ENCODE peak calls at places on chromosomes 1 and 21, in four cellular contexts. C is psoas muscle, F is coronary artery, U is Peyer's patch. X is an unnamed sample.
A peak's percentile ranks its signal among the peaks of the same experiment; 100 is the strongest.

GRCh38 chr1:44264143-44264542 is 50.9 kb downstream of the DMAP1 start:
- DNase-seq in C (no peak), F (no peak), U (no peak), X (no peak)

GRCh38 chr1:16631248-16632043 is 18.1 kb upstream of the NBPF1 start:
- DNase-seq in C (peak; percentile 18), F (peak; percentile 85), U (peak; percentile 16), X (peak; percentile 28)

GRCh38 chr1:219847215-219847855 is 81.0 kb downstream of the SLC30A10 start:
- DNase-seq in C (no peak), F (no peak), U (no peak), X (no peak)

GRCh38 chr1:28193701-28194161 is 17.2 kb upstream of the PTAFR start:
- DNase-seq in C (no peak), F (no peak), U (no peak), X (no peak)

GRCh38 chr1:153526132-153526543 is 9.7 kb downstream of the S100A6 start:
- DNase-seq in C (no peak), F (no peak), U (no peak), X (no peak)

GRCh38 chr1:202130275-202130646 is 7.5 kb downstream of the GPR37L1 start:
- DNase-seq in C (no peak), F (no peak), U (no peak), X (no peak)

GRCh38 chr1:7346600-7347570 is 424.2 kb upstream of the VAMP3 start:
- DNase-seq in C (no peak), F (no peak), U (no peak), X (no peak)

GRCh38 chr1:87203890-87204289 is 124.8 kb upstream of the LMO4 start:
- DNase-seq in C (no peak), F (no peak), U (no peak), X (no peak)

GRCh38 chr1:101309334-101310221 is 72.8 kb downstream of the S1PR1 start:
- DNase-seq in C (peak; percentile 18), F (no peak), U (peak; percentile 80), X (peak; percentile 57)

GRCh38 chr21:34844924-34845238 is 176.1 kb downstream of the CLIC6 start:
- DNase-seq in C (no peak), F (no peak), U (no peak), X (no peak)

GRCh38 chr1:210739627-210740026 is 394.3 kb downstream of the KCNH1 start:
- DNase-seq in C (no peak), F (no peak), U (no peak), X (no peak)

GRCh38 chr1:183039330-183039729 is 16.1 kb downstream of the LAMC1 start:
- DNase-seq in C (no peak), F (no peak), U (no peak), X (no peak)

GRCh38 chr1:53346007-53346813 is 18.3 kb upstream of the LRP8 start:
- DNase-seq in C (no peak), F (peak; percentile 33), U (no peak), X (no peak)

GRCh38 chr1:166920561-166921475 is 44.8 kb upstream of the TADA1 start:
- DNase-seq in C (peak; percentile 13), F (no peak), U (no peak), X (peak; percentile 37)

GRCh38 chr21:39332175-39332574 is 16.7 kb downstream of the HMGN1 start:
- DNase-seq in C (no peak), F (no peak), U (no peak), X (no peak)

GRCh38 chr21:38968887-38969543 is 163.3 kb downstream of the ETS2 start:
- DNase-seq in C (no peak), F (no peak), U (no peak), X (no peak)

GRCh38 chr1:7650801-7651200 is 120.3 kb upstream of the VAMP3 start:
- DNase-seq in C (no peak), F (no peak), U (no peak), X (no peak)

GRCh38 chr1:26780344-26780957 is 7.3 kb upstream of the PIGV start:
- DNase-seq in C (no peak), F (no peak), U (no peak), X (no peak)

GRCh38 chr1:96721382-96722160 is at the start of gene PTBP2:
- DNase-seq in C (peak; percentile 84), F (peak; percentile 86), U (peak; percentile 77), X (peak; percentile 85)

GRCh38 chr1:67988066-67988465 is 62.4 kb downstream of the DIRAS3 start:
- DNase-seq in C (no peak), F (no peak), U (no peak), X (no peak)

GRCh38 chr1:6438047-6438525 is 13.5 kb downstream of the ESPN start:
- DNase-seq in C (peak; percentile 40), F (no peak), U (peak; percentile 61), X (peak; percentile 57)

GRCh38 chr1:186708578-186709203 is 28.5 kb upstream of the PTGS2 start:
- DNase-seq in C (no peak), F (no peak), U (no peak), X (no peak)

GRCh38 chr1:221548942-221549341 is 192.9 kb downstream of the DUSP10 start:
- DNase-seq in C (no peak), F (no peak), U (no peak), X (no peak)

GRCh38 chr1:221541296-221541695 is 200.6 kb downstream of the DUSP10 start:
- DNase-seq in C (no peak), F (no peak), U (no peak), X (no peak)

GRCh38 chr1:221543529-221544120 is 198.3 kb downstream of the DUSP10 start:
- DNase-seq in C (no peak), F (no peak), U (no peak), X (no peak)
- TF ChIP-seq CTCF in C (peak; percentile 60), F (no peak), U (no peak), X (no peak)

GRCh38 chr1:82015444-82015843 is 214.7 kb downstream of the ADGRL2 start:
- DNase-seq in C (no peak), F (no peak), U (no peak), X (no peak)
- TF ChIP-seq CTCF in C (no peak), F (no peak), U (no peak), X (no peak)

GRCh38 chr1:212034516-212035122 is 738 bp downstream of the INTS7 start:
- DNase-seq in C (no peak), F (peak; percentile 68), U (no peak), X (no peak)
- TF ChIP-seq CTCF in C (no peak), F (no peak), U (no peak), X (no peak)

GRCh38 chr1:24253569-24253968 is 65.6 kb upstream of the GRHL3 start:
- DNase-seq in C (no peak), F (no peak), U (no peak), X (no peak)
- TF ChIP-seq CTCF in C (no peak), F (no peak), U (no peak), X (no peak)

GRCh38 chr1:185316163-185317033 is 645 bp downstream of the IVNS1ABP start:
- DNase-seq in C (peak; percentile 97), F (peak; percentile 94), U (peak; percentile 92), X (peak; percentile 83)

GRCh38 chr1:185315364-185316108 is 1.5 kb downstream of the IVNS1ABP start:
- DNase-seq in C (no peak), F (no peak), U (no peak), X (no peak)

GRCh38 chr1:185317886-185318310 is 855 bp upstream of the IVNS1ABP start:
- DNase-seq in C (peak; percentile 14), F (peak; percentile 72), U (peak; percentile 70), X (no peak)

GRCh38 chr1:185318431-185319151 is 1.5 kb upstream of the IVNS1ABP start:
- DNase-seq in C (no peak), F (no peak), U (no peak), X (no peak)

GRCh38 chr1:185317034-185317885 is at the start of gene IVNS1ABP:
- DNase-seq in C (peak; percentile 93), F (peak; percentile 99), U (peak; percentile 94), X (peak; percentile 90)
- TF ChIP-seq CTCF in C (no peak), F (no peak), U (no peak), X (no peak)

DNA sequence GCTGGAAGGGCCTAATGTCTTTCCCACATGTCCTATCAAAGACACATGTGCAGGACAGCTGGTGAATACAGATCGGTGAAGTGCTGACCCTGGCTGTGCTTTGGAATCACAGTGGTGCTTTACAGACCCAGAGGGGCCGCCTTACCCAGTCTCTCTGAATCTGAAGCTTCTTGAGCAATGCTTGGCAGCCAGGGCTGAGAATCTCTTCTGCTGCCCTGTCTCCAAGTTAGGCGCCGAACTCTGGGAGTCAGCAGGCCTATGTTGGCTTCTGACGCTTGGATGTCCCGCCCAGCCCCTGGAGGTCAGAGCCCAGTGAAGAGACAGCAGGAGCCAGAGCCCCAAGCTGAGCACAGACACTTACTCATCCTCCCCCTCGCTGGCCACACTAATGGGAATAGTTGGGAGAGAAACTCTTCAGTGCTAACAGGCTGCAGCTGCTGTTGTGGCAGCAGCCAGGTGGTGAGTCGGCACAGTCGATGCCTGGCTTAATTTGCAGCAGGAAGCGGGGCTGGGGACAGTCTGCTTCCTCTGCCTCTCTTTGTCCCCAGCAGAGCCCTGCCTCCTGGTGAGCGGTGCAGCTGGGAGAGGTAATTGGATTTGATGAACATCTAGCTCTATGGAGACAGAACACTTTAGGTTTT is 68.1 kb downstream of the URB2 start:
- DNase-seq in C (peak; percentile 88), F (peak; percentile 85), U (no peak), X (no peak)
- TF ChIP-seq CTCF in C (no peak), F (no peak), U (no peak), X (no peak)

DNA sequence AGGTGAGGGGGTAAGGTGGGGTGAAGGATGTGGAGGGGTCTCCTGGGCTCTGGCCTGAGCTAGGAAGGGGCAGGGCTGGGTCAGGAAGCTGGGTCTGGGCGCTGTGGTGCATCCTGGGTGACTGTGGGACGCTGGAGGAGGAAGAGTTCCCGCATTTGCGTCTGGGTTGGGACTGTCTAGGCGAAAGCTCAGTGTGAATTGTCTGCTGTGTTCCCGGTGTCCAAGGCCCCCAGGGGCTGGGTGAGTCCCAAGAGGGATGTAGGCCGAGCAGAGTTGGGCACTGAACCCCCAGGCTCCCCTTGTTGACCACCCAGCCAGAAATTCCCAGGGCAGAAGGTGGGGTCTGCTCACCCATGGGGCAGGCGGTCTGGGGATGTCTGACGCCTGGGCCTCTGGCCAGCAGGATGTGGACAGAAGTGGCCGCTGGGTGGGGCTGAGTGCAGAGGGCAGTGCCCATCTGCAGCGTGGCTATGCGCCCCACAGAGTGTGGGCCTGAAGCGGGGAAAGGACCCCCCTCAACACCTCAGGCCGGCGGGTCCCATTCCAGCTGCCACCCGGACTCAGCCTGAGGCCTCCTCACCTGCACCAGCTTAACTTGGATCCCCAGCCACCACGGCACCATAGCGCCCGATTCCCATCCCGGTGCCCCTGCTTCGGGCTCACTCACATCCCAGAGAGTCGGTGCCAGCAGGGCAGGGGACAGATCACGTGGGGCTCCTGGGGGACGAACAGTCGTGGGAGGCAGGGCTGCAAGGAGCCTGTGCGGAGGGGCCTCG is 36.9 kb upstream of the POFUT2 start:
- DNase-seq in C (peak; percentile 13), F (no peak), U (no peak), X (no peak)
- TF ChIP-seq CTCF in C (no peak), F (no peak), U (no peak), X (no peak)

X was measured in activated B cell treated with CpG ODN at 0.5 μM for 24 hours.